ENCODE peak calls at places on chromosomes 3 and 15, in four cellular contexts. V, E, X and W are unnamed samples.

GRCh38 chr15:78048410-78048946 is 29.0 kb downstream of the TBC1D2B start:
- DNase-seq in V (no peak), E (no peak), X (no peak), W (no peak)

GRCh38 chr15:91956026-91956723 is 102.7 kb downstream of the SLCO3A1 start:
- DNase-seq in V (no peak), E (no peak), X (no peak), W (no peak)

GRCh38 chr15:45995800-45996199 is 361.0 kb downstream of the SQOR start:
- DNase-seq in V (no peak), E (no peak), X (no peak), W (no peak)

GRCh38 chr3:37688756-37689155 is 172.9 kb upstream of the CTDSPL start:
- DNase-seq in V (no peak), E (no peak), X (no peak), W (no peak)

GRCh38 chr15:67931861-67932260 is 92.0 kb upstream of the RNU6-1 start:
- DNase-seq in V (no peak), E (no peak), X (no peak), W (no peak)

GRCh38 chr15:81165565-81165964 is 31.1 kb upstream of the IL16 start:
- DNase-seq in V (no peak), E (no peak), X (no peak), W (no peak)

GRCh38 chr15:92454525-92455105 is 60.9 kb downstream of the ST8SIA2 start:
- DNase-seq in V (no peak), E (no peak), X (no peak), W (no peak)

GRCh38 chr15:78402056-78402610 is 35.9 kb upstream of the IREB2 start:
- DNase-seq in V (no peak), E (no peak), X (no peak), W (no peak)

GRCh38 chr3:125123906-125124305 is 68.1 kb upstream of the HEG1 start:
- DNase-seq in V (peak; percentile 41), E (no peak), X (no peak), W (peak; percentile 77)

GRCh38 chr15:90162956-90163355 is 38.2 kb upstream of the SEMA4B start:
- DNase-seq in V (no peak), E (no peak), X (no peak), W (no peak)

GRCh38 chr3:122621112-122621511 is 43.7 kb downstream of the PARP15 start:
- DNase-seq in V (no peak), E (no peak), X (peak; percentile 67), W (no peak)

GRCh38 chr3:114874447-114874846 is 272.6 kb downstream of the ZBTB20 start:
- DNase-seq in V (no peak), E (no peak), X (no peak), W (no peak)

GRCh38 chr15:56805466-56806146 is 72.3 kb upstream of the ZNF280D start:
- DNase-seq in V (no peak), E (no peak), X (no peak), W (peak; percentile 87)

GRCh38 chr3:52891164-52891563 is 6.2 kb downstream of the STIMATE start:
- DNase-seq in V (peak; percentile 69), E (peak; percentile 30), X (no peak), W (no peak)